ENCODE peak calls at places on chromosomes 5 and 9, in ten cellular contexts. One of them, this sample, is unnamed.

GRCh38 chr5:59126665-59127354 is 543.9 kb downstream of the RAB3C start:
- DNase-seq in kidney: no peak
- DNase-seq in aorta: no peak
- DNase-seq in lower leg skin: no peak
- DNase-seq in fibroblast of mammary gland: peak; percentile 62
- DNase-seq in choroid plexus epithelial cell: peak; percentile 74
- DNase-seq in Karpas-422: no peak
- DNase-seq in ovary: no peak
- DNase-seq in CD8-positive, alpha-beta memory T cell: no peak
- DNase-seq in IMR-90: peak; percentile 55
- DNase-seq in this sample: peak; percentile 48

GRCh38 chr5:121009058-121009457 is 545.0 kb downstream of the PRR16 start:
- DNase-seq in kidney: no peak
- DNase-seq in aorta: no peak
- DNase-seq in lower leg skin: no peak
- DNase-seq in fibroblast of mammary gland: no peak
- DNase-seq in choroid plexus epithelial cell: no peak
- DNase-seq in Karpas-422: no peak
- DNase-seq in ovary: no peak
- DNase-seq in CD8-positive, alpha-beta memory T cell: no peak
- DNase-seq in IMR-90: no peak
- DNase-seq in this sample: no peak

GRCh38 chr9:131986089-131986488 is 93.6 kb downstream of the MED27 start:
- DNase-seq in kidney: no peak
- DNase-seq in aorta: no peak
- DNase-seq in lower leg skin: no peak
- DNase-seq in fibroblast of mammary gland: no peak
- DNase-seq in choroid plexus epithelial cell: no peak
- DNase-seq in Karpas-422: no peak
- DNase-seq in ovary: no peak
- DNase-seq in CD8-positive, alpha-beta memory T cell: no peak
- DNase-seq in IMR-90: no peak
- DNase-seq in this sample: no peak

GRCh38 chr5:16791036-16791705 is 144.9 kb downstream of the MYO10 start:
- DNase-seq in kidney: no peak
- DNase-seq in aorta: no peak
- DNase-seq in lower leg skin: no peak
- DNase-seq in fibroblast of mammary gland: peak; percentile 70
- DNase-seq in choroid plexus epithelial cell: peak; percentile 82
- DNase-seq in Karpas-422: peak; percentile 79
- DNase-seq in ovary: no peak
- DNase-seq in CD8-positive, alpha-beta memory T cell: no peak
- DNase-seq in IMR-90: peak; percentile 74
- DNase-seq in this sample: peak; percentile 85

GRCh38 chr5:22787398-22787797 is 65.7 kb downstream of the CDH12 start:
- DNase-seq in kidney: no peak
- DNase-seq in aorta: no peak
- DNase-seq in lower leg skin: no peak
- DNase-seq in fibroblast of mammary gland: no peak
- DNase-seq in choroid plexus epithelial cell: no peak
- DNase-seq in Karpas-422: no peak
- DNase-seq in ovary: no peak
- DNase-seq in CD8-positive, alpha-beta memory T cell: no peak
- DNase-seq in IMR-90: no peak
- DNase-seq in this sample: no peak

GRCh38 chr5:95846554-95847260 is 24.2 kb upstream of the GLRX start:
- DNase-seq in kidney: no peak
- DNase-seq in aorta: peak; percentile 69
- DNase-seq in lower leg skin: peak; percentile 90
- DNase-seq in fibroblast of mammary gland: peak; percentile 81
- DNase-seq in choroid plexus epithelial cell: peak; percentile 89
- DNase-seq in Karpas-422: peak; percentile 85
- DNase-seq in ovary: peak; percentile 69
- DNase-seq in CD8-positive, alpha-beta memory T cell: peak; percentile 64
- DNase-seq in IMR-90: peak; percentile 79
- DNase-seq in this sample: peak; percentile 91

GRCh38 chr5:139705655-139706587 is 57.8 kb downstream of the CXXC5 start:
- DNase-seq in kidney: no peak
- DNase-seq in aorta: no peak
- DNase-seq in lower leg skin: no peak
- DNase-seq in fibroblast of mammary gland: no peak
- DNase-seq in choroid plexus epithelial cell: no peak
- DNase-seq in Karpas-422: peak; percentile 54
- DNase-seq in ovary: no peak
- DNase-seq in CD8-positive, alpha-beta memory T cell: no peak
- DNase-seq in IMR-90: no peak
- DNase-seq in this sample: no peak

GRCh38 chr5:137393196-137393993 is 105.7 kb downstream of the SPOCK1 start:
- DNase-seq in kidney: no peak
- DNase-seq in aorta: no peak
- DNase-seq in lower leg skin: no peak
- DNase-seq in fibroblast of mammary gland: peak; percentile 55
- DNase-seq in choroid plexus epithelial cell: no peak
- DNase-seq in Karpas-422: no peak
- DNase-seq in ovary: no peak
- DNase-seq in CD8-positive, alpha-beta memory T cell: no peak
- DNase-seq in IMR-90: no peak
- DNase-seq in this sample: peak; percentile 51

GRCh38 chr9:130018260-130018659 is 24.7 kb downstream of the FNBP1 start:
- DNase-seq in kidney: no peak
- DNase-seq in aorta: no peak
- DNase-seq in lower leg skin: no peak
- DNase-seq in fibroblast of mammary gland: no peak
- DNase-seq in choroid plexus epithelial cell: no peak
- DNase-seq in Karpas-422: no peak
- DNase-seq in ovary: no peak
- DNase-seq in CD8-positive, alpha-beta memory T cell: no peak
- DNase-seq in IMR-90: peak; percentile 33
- DNase-seq in this sample: peak; percentile 20

GRCh38 chr9:87677776-87678587 is 47.9 kb upstream of the CTSL start:
- DNase-seq in kidney: no peak
- DNase-seq in aorta: no peak
- DNase-seq in lower leg skin: peak; percentile 69
- DNase-seq in fibroblast of mammary gland: no peak
- DNase-seq in choroid plexus epithelial cell: no peak
- DNase-seq in Karpas-422: no peak
- DNase-seq in ovary: no peak
- DNase-seq in CD8-positive, alpha-beta memory T cell: no peak
- DNase-seq in IMR-90: no peak
- DNase-seq in this sample: no peak

GRCh38 chr9:133891741-133892140 is 100.4 kb downstream of the VAV2 start:
- DNase-seq in kidney: no peak
- DNase-seq in aorta: no peak
- DNase-seq in lower leg skin: no peak
- DNase-seq in fibroblast of mammary gland: no peak
- DNase-seq in choroid plexus epithelial cell: no peak
- DNase-seq in Karpas-422: no peak
- DNase-seq in ovary: no peak
- DNase-seq in CD8-positive, alpha-beta memory T cell: no peak
- DNase-seq in IMR-90: no peak
- DNase-seq in this sample: no peak

GRCh38 chr5:169836835-169837234 is 143.5 kb downstream of the INSYN2B start:
- DNase-seq in kidney: no peak
- DNase-seq in aorta: no peak
- DNase-seq in lower leg skin: no peak
- DNase-seq in fibroblast of mammary gland: no peak
- DNase-seq in choroid plexus epithelial cell: no peak
- DNase-seq in Karpas-422: no peak
- DNase-seq in ovary: no peak
- DNase-seq in CD8-positive, alpha-beta memory T cell: no peak
- DNase-seq in IMR-90: no peak
- DNase-seq in this sample: no peak

GRCh38 chr9:124248066-124248465 is 9.7 kb upstream of the NEK6 start:
- DNase-seq in kidney: no peak
- DNase-seq in aorta: no peak
- DNase-seq in lower leg skin: peak; percentile 68
- DNase-seq in fibroblast of mammary gland: no peak
- DNase-seq in choroid plexus epithelial cell: peak; percentile 47
- DNase-seq in Karpas-422: no peak
- DNase-seq in ovary: no peak
- DNase-seq in CD8-positive, alpha-beta memory T cell: no peak
- DNase-seq in IMR-90: no peak
- DNase-seq in this sample: no peak

DNA sequence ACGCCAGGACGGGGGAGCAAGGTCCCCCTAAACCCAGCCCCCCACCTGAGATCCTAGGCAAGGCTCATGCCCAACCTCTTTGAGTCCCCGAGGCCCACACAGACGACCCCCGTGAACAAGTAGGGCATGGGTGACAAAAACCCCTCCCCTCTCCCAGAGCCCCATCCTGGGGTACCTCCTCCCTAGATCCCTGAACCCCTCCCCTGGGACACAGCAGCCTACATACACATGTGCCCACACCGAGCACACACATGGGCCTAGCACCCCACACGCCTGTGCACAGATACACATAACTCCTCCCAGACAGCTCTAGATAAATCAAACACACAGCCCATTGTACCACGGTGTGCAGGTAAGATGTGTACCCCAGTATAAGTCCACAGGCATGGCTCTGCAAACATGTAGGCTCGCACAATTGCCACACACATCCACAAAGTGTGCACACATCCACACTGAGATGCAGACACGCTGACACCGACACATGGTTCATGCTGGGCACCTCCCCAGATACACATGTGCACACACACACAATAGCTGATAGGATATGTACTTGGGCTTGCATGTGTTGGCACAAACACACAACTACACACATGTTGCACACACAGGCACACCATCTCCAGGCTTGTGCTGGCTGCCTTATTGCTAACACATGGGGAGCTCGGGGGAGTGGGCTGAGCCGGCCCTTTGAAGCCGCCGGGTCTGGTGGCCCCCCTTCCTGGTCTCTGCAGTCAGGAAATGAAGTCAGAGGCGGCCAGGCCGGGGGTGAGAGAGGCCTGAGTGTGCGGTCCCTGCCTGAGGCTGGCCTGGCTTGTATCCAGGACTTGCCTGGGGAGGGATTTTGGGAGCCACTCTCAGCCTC is 30.3 kb downstream of the GOLGA2 start:
- DNase-seq in kidney: peak; percentile 79
- DNase-seq in aorta: peak; percentile 65
- DNase-seq in lower leg skin: peak; percentile 89
- DNase-seq in fibroblast of mammary gland: peak; percentile 82
- DNase-seq in choroid plexus epithelial cell: peak; percentile 75
- DNase-seq in Karpas-422: no peak
- DNase-seq in ovary: peak; percentile 60
- DNase-seq in CD8-positive, alpha-beta memory T cell: no peak
- DNase-seq in IMR-90: peak; percentile 81
- DNase-seq in this sample: peak; percentile 70
- H3K4me3 ChIP-seq in kidney: no peak overlapping the region
- H3K4me3 ChIP-seq in aorta: no peak overlapping the region
- H3K4me3 ChIP-seq in lower leg skin: no peak overlapping the region
- H3K4me3 ChIP-seq in fibroblast of mammary gland: no peak overlapping the region
- H3K4me3 ChIP-seq in choroid plexus epithelial cell: peak overlapping the region; percentile 52
- H3K4me3 ChIP-seq in Karpas-422: no peak overlapping the region
- H3K4me3 ChIP-seq in ovary: no peak overlapping the region
- H3K4me3 ChIP-seq in CD8-positive, alpha-beta memory T cell: no peak overlapping the region
- H3K4me3 ChIP-seq in IMR-90: no peak overlapping the region
- H3K4me3 ChIP-seq in this sample: no peak overlapping the region

GRCh38 chr9:70421020-70421271 is 6.5 kb upstream of the KLF9 start:
- DNase-seq in kidney: no peak
- DNase-seq in aorta: no peak
- DNase-seq in lower leg skin: no peak
- DNase-seq in fibroblast of mammary gland: no peak
- DNase-seq in choroid plexus epithelial cell: no peak
- DNase-seq in Karpas-422: no peak
- DNase-seq in ovary: no peak
- DNase-seq in CD8-positive, alpha-beta memory T cell: no peak
- DNase-seq in IMR-90: no peak
- DNase-seq in this sample: no peak
- H3K4me3 ChIP-seq in kidney: peak overlapping the region; percentile 40
- H3K4me3 ChIP-seq in aorta: no peak overlapping the region
- H3K4me3 ChIP-seq in lower leg skin: no peak overlapping the region
- H3K4me3 ChIP-seq in fibroblast of mammary gland: peak overlapping the region; percentile 49
- H3K4me3 ChIP-seq in choroid plexus epithelial cell: peak overlapping the region; percentile 3
- H3K4me3 ChIP-seq in Karpas-422: no peak overlapping the region
- H3K4me3 ChIP-seq in ovary: peak overlapping the region; percentile 60
- H3K4me3 ChIP-seq in CD8-positive, alpha-beta memory T cell: peak overlapping the region; percentile 90
- H3K4me3 ChIP-seq in IMR-90: no peak overlapping the region
- H3K4me3 ChIP-seq in this sample: peak overlapping the region; percentile 17

GRCh38 chr5:149172709-149173505 is 31.6 kb downstream of the ABLIM3 start:
- DNase-seq in kidney: no peak
- DNase-seq in aorta: no peak
- DNase-seq in lower leg skin: no peak
- DNase-seq in fibroblast of mammary gland: peak; percentile 49
- DNase-seq in choroid plexus epithelial cell: no peak
- DNase-seq in Karpas-422: no peak
- DNase-seq in ovary: no peak
- DNase-seq in CD8-positive, alpha-beta memory T cell: no peak
- DNase-seq in IMR-90: no peak
- DNase-seq in this sample: no peak
- H3K4me3 ChIP-seq in kidney: no peak overlapping the region
- H3K4me3 ChIP-seq in aorta: no peak overlapping the region
- H3K4me3 ChIP-seq in lower leg skin: no peak overlapping the region
- H3K4me3 ChIP-seq in fibroblast of mammary gland: no peak overlapping the region
- H3K4me3 ChIP-seq in choroid plexus epithelial cell: no peak overlapping the region
- H3K4me3 ChIP-seq in Karpas-422: no peak overlapping the region
- H3K4me3 ChIP-seq in ovary: no peak overlapping the region
- H3K4me3 ChIP-seq in CD8-positive, alpha-beta memory T cell: no peak overlapping the region
- H3K4me3 ChIP-seq in IMR-90: no peak overlapping the region
- H3K4me3 ChIP-seq in this sample: no peak overlapping the region

GRCh38 chr9:100019541-100019940 is 79.3 kb downstream of the ERP44 start:
- DNase-seq in kidney: no peak
- DNase-seq in aorta: no peak
- DNase-seq in lower leg skin: no peak
- DNase-seq in fibroblast of mammary gland: no peak
- DNase-seq in choroid plexus epithelial cell: no peak
- DNase-seq in Karpas-422: no peak
- DNase-seq in ovary: no peak
- DNase-seq in CD8-positive, alpha-beta memory T cell: no peak
- DNase-seq in IMR-90: no peak
- DNase-seq in this sample: no peak

GRCh38 chr9:100014846-100015245 is 84.0 kb downstream of the ERP44 start:
- DNase-seq in kidney: no peak
- DNase-seq in aorta: no peak
- DNase-seq in lower leg skin: no peak
- DNase-seq in fibroblast of mammary gland: no peak
- DNase-seq in choroid plexus epithelial cell: no peak
- DNase-seq in Karpas-422: no peak
- DNase-seq in ovary: no peak
- DNase-seq in CD8-positive, alpha-beta memory T cell: no peak
- DNase-seq in IMR-90: no peak
- DNase-seq in this sample: no peak

GRCh38 chr9:100011062-100011681 is 87.6 kb downstream of the ERP44 start:
- DNase-seq in kidney: no peak
- DNase-seq in aorta: no peak
- DNase-seq in lower leg skin: no peak
- DNase-seq in fibroblast of mammary gland: peak; percentile 79
- DNase-seq in choroid plexus epithelial cell: peak; percentile 85
- DNase-seq in Karpas-422: peak; percentile 83
- DNase-seq in ovary: no peak
- DNase-seq in CD8-positive, alpha-beta memory T cell: peak; percentile 37
- DNase-seq in IMR-90: peak; percentile 67
- DNase-seq in this sample: peak; percentile 60

DNA sequence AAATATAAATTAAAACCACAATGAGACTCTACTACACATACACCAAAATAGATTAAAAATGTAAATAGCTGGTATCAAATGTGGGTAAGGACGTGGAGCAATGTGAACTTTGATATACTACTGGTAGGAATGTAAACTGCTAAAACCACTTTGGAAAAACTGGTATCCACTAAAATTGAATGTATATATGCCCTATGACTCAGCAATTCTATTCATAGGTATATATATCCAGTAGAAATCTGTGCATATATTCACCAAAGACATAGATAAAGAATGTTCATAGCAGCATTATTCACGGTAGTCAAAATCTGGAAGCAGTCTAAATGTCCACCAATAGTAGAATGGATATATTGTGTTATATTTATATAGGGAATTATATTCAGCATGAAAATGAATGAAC is 85.2 kb downstream of the ERP44 start:
- DNase-seq in kidney: no peak
- DNase-seq in aorta: no peak
- DNase-seq in lower leg skin: no peak
- DNase-seq in fibroblast of mammary gland: no peak
- DNase-seq in choroid plexus epithelial cell: no peak
- DNase-seq in Karpas-422: no peak
- DNase-seq in ovary: no peak
- DNase-seq in CD8-positive, alpha-beta memory T cell: no peak
- DNase-seq in IMR-90: peak; percentile 7
- DNase-seq in this sample: no peak
- H3K4me3 ChIP-seq in kidney: no peak overlapping the region
- H3K4me3 ChIP-seq in aorta: no peak overlapping the region
- H3K4me3 ChIP-seq in lower leg skin: no peak overlapping the region
- H3K4me3 ChIP-seq in fibroblast of mammary gland: no peak overlapping the region
- H3K4me3 ChIP-seq in choroid plexus epithelial cell: no peak overlapping the region
- H3K4me3 ChIP-seq in Karpas-422: no peak overlapping the region
- H3K4me3 ChIP-seq in ovary: no peak overlapping the region
- H3K4me3 ChIP-seq in CD8-positive, alpha-beta memory T cell: no peak overlapping the region
- H3K4me3 ChIP-seq in IMR-90: no peak overlapping the region
- H3K4me3 ChIP-seq in this sample: no peak overlapping the region